ENCODE peak calls at places on chromosomes 5 and 9, in nine cellular contexts. P, F, I, U, E, Y, V, W and M are unnamed samples. For H3K36me3, the result is how much of the 10 kb centered on the place peaks cover.

GRCh38 chr5:136031713-136032112 is 2.9 kb downstream of the TGFBI start:
- DNase-seq in Y (no peak), P (no peak), U (peak), W (no peak), I (no peak), V (no peak), F (peak), E (no peak), M (no peak)

GRCh38 chr5:44389410-44389879 is at the start of gene FGF10:
- DNase-seq in Y (peak), P (no peak), U (peak), I (peak), F (peak), E (no peak), V (peak), W (no peak), M (no peak)

GRCh38 chr5:107783551-107783950 is 112.8 kb upstream of the EFNA5 start:
- DNase-seq in Y (no peak), P (no peak), F (no peak), U (peak), I (no peak), W (no peak), E (no peak), V (no peak), M (no peak)

GRCh38 chr5:55232194-55232984 is 1.0 kb downstream of the CCNO start:
- DNase-seq in V (peak), U (peak), W (no peak), Y (no peak), P (no peak), F (peak), I (no peak), E (no peak), M (no peak)

GRCh38 chr9:90916147-90916734 is 114.6 kb downstream of the SYK start:
- DNase-seq in U (no peak), P (no peak), V (no peak), Y (no peak), W (no peak), F (no peak), E (no peak), I (no peak), M (no peak)

GRCh38 chr9:100216178-100216787 is 117.2 kb downstream of the INVS start:
- DNase-seq in U (peak), Y (peak), V (no peak), F (peak), W (no peak), P (no peak), E (peak), I (no peak), M (peak)

GRCh38 chr9:109149722-109150121 is 17.3 kb downstream of the FRRS1L start:
- DNase-seq in V (no peak), E (no peak), F (no peak), P (no peak), U (no peak), Y (no peak), I (no peak), W (no peak), M (no peak)

GRCh38 chr5:119055267-119055666 is 15.6 kb upstream of the DMXL1 start:
- DNase-seq in P (no peak), V (no peak), E (no peak), U (no peak), I (no peak), Y (no peak), W (no peak), F (no peak), M (no peak)

GRCh38 chr5:94173100-94173499 is 431.7 kb upstream of the POU5F2 start:
- DNase-seq in E (no peak), F (no peak), W (no peak), V (no peak), I (no peak), Y (no peak), P (no peak), U (no peak), M (no peak)

GRCh38 chr5:16265141-16265540 is 85.5 kb upstream of the MARCHF11 start:
- DNase-seq in W (no peak), E (no peak), V (no peak), F (no peak), U (no peak), I (no peak), P (no peak), Y (no peak), M (no peak)

GRCh38 chr5:179699640-179700298 is 1.0 kb downstream of the CANX start:
- DNase-seq in I (no peak), Y (peak), F (no peak), V (peak), P (no peak), W (no peak), E (peak), U (peak), M (no peak)

GRCh38 chr9:115328677-115329076 is 210.7 kb upstream of the TNC start:
- DNase-seq in I (no peak), P (no peak), F (no peak), Y (no peak), U (no peak), V (no peak), W (no peak), E (no peak), M (no peak)

GRCh38 chr5:41270423-41271251 is 57.3 kb upstream of the C6 start:
- DNase-seq in P (no peak), U (peak), V (no peak), I (no peak), F (peak), E (no peak), Y (peak), W (no peak), M (no peak)

GRCh38 chr5:138029501-138029900 is 3.4 kb downstream of the FAM13B start:
- DNase-seq in V (no peak), E (no peak), P (no peak), I (no peak), W (no peak), U (no peak), F (no peak), Y (no peak), M (no peak)

GRCh38 chr5:52010430-52010829 is 627.2 kb downstream of the ISL1 start:
- DNase-seq in U (no peak), I (no peak), E (no peak), Y (no peak), V (no peak), P (no peak), F (no peak), W (no peak), M (no peak)

GRCh38 chr9:14301582-14301981 is 12.4 kb downstream of the NFIB start:
- DNase-seq in Y (no peak), I (no peak), F (no peak), U (no peak), E (no peak), W (no peak), V (no peak), P (no peak), M (no peak)

GRCh38 chr9:27763831-27764230 is 190.6 kb upstream of the C9orf72 start:
- DNase-seq in U (no peak), I (no peak), E (no peak), V (no peak), Y (no peak), F (no peak), W (no peak), P (no peak), M (no peak)

GRCh38 chr9:68690088-68690487 is 15.0 kb upstream of the PIP5K1B start:
- DNase-seq in I (peak), E (no peak), Y (no peak), U (no peak), F (peak), V (peak), P (no peak), W (no peak), M (no peak)

GRCh38 chr9:109640232-109641078 is 139.5 kb upstream of the PALM2AKAP2 start:
- DNase-seq in Y (no peak), I (peak), W (no peak), P (no peak), U (peak), V (peak), F (peak), E (no peak), M (no peak)

GRCh38 chr5:17248999-17249634 is 31.7 kb downstream of the BASP1 start:
- DNase-seq in W (no peak), E (no peak), V (no peak), Y (peak), U (peak), F (no peak), P (no peak), I (no peak), M (no peak)

GRCh38 chr9:37295178-37295577 is 127.3 kb upstream of the GRHPR start:
- DNase-seq in Y (no peak), V (no peak), U (no peak), I (no peak), W (no peak), E (no peak), F (no peak), P (no peak), M (no peak)
- H3K36me3 ChIP-seq in Y (under half), V (under half), U (under half), I (under half), W (under half), E (under half), F (under half), P (under half), M (under half)

GRCh38 chr9:130191749-130192120 is 19.5 kb downstream of the NCS1 start:
- DNase-seq in V (no peak), E (peak), U (no peak), I (no peak), Y (no peak), F (no peak), W (no peak), P (no peak), M (no peak)
- H3K27ac ChIP-seq in V (no peak), E (no peak), U (no peak), I (no peak), Y (no peak), F (no peak), W (peak), P (no peak), M (no peak)

GRCh38 chr5:427415-428087 is 15.4 kb upstream of the EXOC3 start:
- DNase-seq in P (no peak), U (no peak), F (no peak), W (no peak), I (no peak), E (no peak), Y (no peak), V (peak), M (no peak)

GRCh38 chr5:429453-430188 is 13.4 kb upstream of the EXOC3 start:
- DNase-seq in E (no peak), I (no peak), U (peak), P (no peak), W (no peak), F (no peak), Y (peak), V (peak), M (peak)

GRCh38 chr5:430214-430925 is 12.6 kb upstream of the EXOC3 start:
- DNase-seq in W (no peak), Y (no peak), V (no peak), U (no peak), P (no peak), E (no peak), I (no peak), F (no peak), M (no peak)

GRCh38 chr5:428219-428618 is 14.8 kb upstream of the EXOC3 start:
- DNase-seq in E (no peak), Y (no peak), I (no peak), W (no peak), P (no peak), F (no peak), U (no peak), V (no peak), M (no peak)

GRCh38 chr5:428754-429452 is 14.1 kb upstream of the EXOC3 start:
- DNase-seq in P (no peak), F (peak), Y (no peak), I (no peak), E (no peak), U (no peak), V (peak), W (no peak), M (no peak)
- H3K36me3 ChIP-seq in P (under half), F (under half), Y (under half), I (under half), E (under half), U (under half), V (under half), W (under half), M (under half)

GRCh38 chr9:95143591-95144561 is 173.6 kb downstream of the FANCC start:
- DNase-seq in U (peak), Y (peak), E (no peak), W (no peak), P (peak), V (peak), I (peak), F (peak), M (no peak)
- H3K27ac ChIP-seq in U (peak), Y (peak), E (no peak), W (no peak), P (peak), V (no peak), I (peak), F (no peak), M (no peak)

GRCh38 chr9:78307360-78307759 is 10.4 kb downstream of the PSAT1 start:
- DNase-seq in F (no peak), W (no peak), I (no peak), U (no peak), Y (no peak), V (no peak), P (no peak), E (no peak), M (no peak)
- H3K36me3 ChIP-seq in F (half or more), W (half or more), I (under half), U (under half), Y (under half), V (under half), P (under half), E (under half), M (under half)